ENCODE peak calls at places on chromosomes 6 and 20, in five cellular contexts. N is upper lobe of right lung, O is left ventricle myocardium inferior, M is DND-41, F is SK-N-SH. J is an unnamed sample.
A peak's percentile ranks its signal among the peaks of the same experiment; 100 is the strongest.

GRCh38 chr6:155645328-155645727 is 189.7 kb upstream of the NOX3 start:
- DNase-seq in N (no peak), O (no peak), M (no peak), F (no peak), J (no peak)

GRCh38 chr6:53960311-53960710 is 150.9 kb upstream of the MLIP start:
- DNase-seq in N (no peak), O (no peak), M (no peak), F (no peak), J (no peak)

GRCh38 chr6:32113386-32114352 is 4.5 kb upstream of the TNXB start:
- DNase-seq in N (peak; percentile 79), O (peak; percentile 86), M (no peak), F (peak; percentile 53), J (no peak)

GRCh38 chr6:111238464-111239119 is 151.3 kb downstream of the SLC16A10 start:
- DNase-seq in N (no peak), O (no peak), M (no peak), F (no peak), J (no peak)

GRCh38 chr6:148492654-148493290 is 150.1 kb downstream of the SASH1 start:
- DNase-seq in N (no peak), O (no peak), M (no peak), F (no peak), J (no peak)

GRCh38 chr6:1986454-1987243 is 258.8 kb downstream of the GMDS start:
- DNase-seq in N (no peak), O (no peak), M (no peak), F (no peak), J (no peak)

GRCh38 chr20:19697415-19697814 is 60.6 kb upstream of the RIN2 start:
- DNase-seq in N (no peak), O (no peak), M (no peak), F (no peak), J (no peak)

GRCh38 chr20:63908008-63908682 is 13.2 kb downstream of the DNAJC5 start:
- DNase-seq in N (no peak), O (no peak), M (no peak), F (no peak), J (no peak)

GRCh38 chr6:144305567-144305966 is 20.4 kb downstream of the UTRN start:
- DNase-seq in N (no peak), O (no peak), M (no peak), F (no peak), J (no peak)

GRCh38 chr6:149221774-149222070 is 95.8 kb upstream of the TAB2 start:
- DNase-seq in N (no peak), O (no peak), M (no peak), F (no peak), J (no peak)

GRCh38 chr20:62205618-62206387 is 14.3 kb downstream of the HRH3 start:
- DNase-seq in N (no peak), O (no peak), M (no peak), F (no peak), J (no peak)

GRCh38 chr6:34595332-34596090 is 39.4 kb upstream of the SPDEF start:
- DNase-seq in N (no peak), O (no peak), M (no peak), F (no peak), J (no peak)

GRCh38 chr20:61628901-61629300 is 376.8 kb downstream of the CDH4 start:
- DNase-seq in N (no peak), O (no peak), M (no peak), F (peak; percentile 71), J (no peak)

GRCh38 chr6:17497701-17498100 is 102.4 kb upstream of the FAM8A1 start:
- DNase-seq in N (no peak), O (no peak), M (no peak), F (no peak), J (no peak)

GRCh38 chr6:148273962-148274752 is 68.5 kb upstream of the SASH1 start:
- DNase-seq in N (no peak), O (no peak), M (no peak), F (no peak), J (no peak)

GRCh38 chr6:14440891-14441358 is 323.4 kb downstream of the CD83 start:
- DNase-seq in N (no peak), O (no peak), M (no peak), F (no peak), J (no peak)

GRCh38 chr6:17907467-17908229 is 79.8 kb downstream of the KIF13A start:
- DNase-seq in N (peak; percentile 69), O (peak; percentile 46), M (no peak), F (no peak), J (no peak)

GRCh38 chr20:34074101-34074760 is 37.8 kb downstream of the EIF2S2 start:
- DNase-seq in N (no peak), O (no peak), M (no peak), F (no peak), J (no peak)

GRCh38 chr6:11217360-11218076 is 14.9 kb downstream of the NEDD9 start:
- DNase-seq in N (no peak), O (no peak), M (no peak), F (no peak), J (no peak)

DNA sequence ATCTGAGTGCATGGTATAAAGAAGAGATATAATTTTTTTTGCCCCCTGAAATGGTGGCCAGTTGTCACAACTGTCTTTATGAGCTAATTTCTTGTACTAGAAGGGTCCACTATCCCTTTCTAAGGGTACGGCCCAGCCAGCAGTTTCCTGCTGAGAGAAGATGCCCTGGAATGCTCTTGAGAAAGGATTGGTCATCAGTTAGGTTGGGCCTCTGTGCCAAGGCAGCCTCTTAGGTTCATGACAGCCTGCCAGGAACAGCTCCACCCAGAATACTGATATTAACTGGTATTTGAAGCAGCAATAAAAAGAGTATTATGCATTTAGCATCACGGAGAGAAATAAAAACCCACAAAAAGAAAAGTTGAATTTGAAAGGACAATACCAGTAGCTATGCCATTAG is 9.0 kb upstream of the HINT3 start:
- DNase-seq in N (peak; percentile 74), O (no peak), M (no peak), F (no peak), J (no peak)
- H3K4me1 ChIP-seq in N (peaks cover 35% of the 10 kb centered on the region), O (peaks cover 24% of the 10 kb centered on the region), M (no peaks in the 10 kb centered on the region), F (peaks cover 8% of the 10 kb centered on the region), J (no peaks in the 10 kb centered on the region)

DNA sequence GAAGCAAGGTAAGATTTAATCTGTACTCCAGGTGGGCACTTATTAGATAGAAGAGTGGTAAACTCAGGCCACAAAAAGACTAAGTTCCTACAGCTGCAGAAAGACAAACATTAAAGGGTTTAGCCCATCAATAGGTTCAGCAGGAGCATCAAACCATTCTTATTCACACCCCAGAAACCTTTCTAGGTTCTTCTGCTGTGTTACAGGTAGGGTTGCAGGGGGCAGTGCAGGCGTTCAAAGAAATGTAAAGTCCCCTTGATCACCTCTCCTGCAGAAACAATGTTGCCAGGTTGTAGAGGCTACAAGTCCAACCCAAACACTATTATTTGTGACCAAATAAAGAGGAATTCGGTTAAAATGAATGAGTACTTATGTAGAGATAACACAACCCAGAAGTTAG is 31.8 kb downstream of the PHACTR1 start:
- DNase-seq in N (no peak), O (no peak), M (no peak), F (no peak), J (no peak)
- H3K4me3 ChIP-seq in N (no peak overlapping the region), O (no peak overlapping the region), M (no peak overlapping the region), F (no peak overlapping the region), J (no peak overlapping the region)

GRCh38 chr6:30102701-30103629 is 9.9 kb downstream of the TRIM31 start:
- DNase-seq in N (peak; percentile 88), O (peak; percentile 85), M (peak; percentile 81), F (peak; percentile 84), J (peak; percentile 84)

GRCh38 chr6:30101423-30101938 is 11.4 kb downstream of the TRIM31 start:
- DNase-seq in N (no peak), O (no peak), M (no peak), F (peak; percentile 36), J (peak; percentile 18)

GRCh38 chr6:30100585-30101422 is 12.1 kb downstream of the TRIM31 start:
- DNase-seq in N (peak; percentile 84), O (peak; percentile 19), M (no peak), F (peak; percentile 45), J (no peak)

GRCh38 chr6:30103630-30104179 is 9.2 kb downstream of the TRIM31 start:
- DNase-seq in N (no peak), O (no peak), M (no peak), F (no peak), J (no peak)

DNA sequence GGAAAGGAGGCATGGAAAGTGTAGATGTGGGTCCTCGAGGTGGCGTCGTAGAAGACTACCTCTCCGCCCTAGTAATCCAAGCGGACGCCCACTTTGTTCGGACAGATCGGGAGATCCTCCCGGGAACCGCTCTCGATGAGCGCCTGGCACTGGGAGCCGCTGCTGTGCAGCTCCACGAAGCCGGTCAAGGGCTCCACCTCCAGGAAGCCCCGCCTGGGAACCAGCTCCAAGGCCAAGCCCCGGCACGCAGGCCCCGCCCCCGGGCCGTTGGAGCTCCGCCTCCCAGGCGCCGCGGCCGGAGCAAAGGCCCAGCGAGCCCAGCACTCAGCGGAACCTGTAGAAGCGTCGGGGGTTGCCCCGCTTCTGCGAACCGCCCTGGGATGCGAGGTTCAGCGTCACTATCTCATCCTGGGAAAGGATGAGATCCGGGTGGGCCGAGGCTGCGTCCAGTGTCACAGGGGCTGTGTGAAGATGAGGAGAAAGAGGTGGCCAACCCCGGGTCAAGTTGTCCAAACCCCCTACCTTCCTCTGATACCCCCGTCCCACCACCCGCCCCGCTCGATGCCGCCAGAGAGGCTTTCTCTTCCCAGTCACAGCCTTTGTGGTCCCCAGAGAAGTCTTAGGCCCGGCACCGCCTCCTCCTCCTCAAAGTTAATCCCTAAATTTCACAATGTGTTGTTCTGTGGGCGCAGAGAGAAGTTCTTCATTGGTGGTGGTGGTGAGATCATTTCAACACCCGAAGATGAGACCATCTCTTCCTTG is 10.8 kb downstream of the TRIM31 start:
- DNase-seq in N (peak; percentile 96), O (peak; percentile 93), M (no peak), F (peak; percentile 89), J (peak; percentile 65)
- H3K27ac ChIP-seq in N (peak overlapping the region; percentile 51), O (peak overlapping the region; percentile 76), M (no peak overlapping the region), F (no peak overlapping the region), J (peak overlapping the region; percentile 18)

DNA sequence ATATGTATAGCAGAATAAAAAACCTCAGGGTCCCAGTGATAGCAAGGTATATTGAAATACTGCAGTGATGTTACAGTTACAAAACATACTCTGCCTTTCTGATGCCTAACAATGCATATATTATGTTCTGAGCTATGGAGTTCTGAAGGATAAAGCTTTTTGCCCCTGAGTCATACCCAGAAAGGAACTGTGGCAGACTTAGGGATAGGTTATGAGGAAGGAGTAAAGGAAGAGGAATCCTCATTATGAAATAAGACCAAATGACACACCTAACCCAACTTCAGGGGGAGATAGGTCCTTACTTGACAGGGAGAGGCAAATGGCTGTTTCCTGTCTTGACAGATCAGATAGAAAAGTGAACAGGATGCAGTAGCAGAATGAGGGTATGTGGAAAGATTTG is 940.6 kb upstream of the FLRT3 start:
- DNase-seq in N (no peak), O (no peak), M (no peak), F (no peak), J (no peak)
- H3K4me1 ChIP-seq in N (no peaks in the 10 kb centered on the region), O (no peaks in the 10 kb centered on the region), M (no peaks in the 10 kb centered on the region), F (no peaks in the 10 kb centered on the region), J (no peaks in the 10 kb centered on the region)

GRCh38 chr6:122696079-122696478 is 83.4 kb upstream of the FABP7 start:
- DNase-seq in N (no peak), O (no peak), M (no peak), F (no peak), J (no peak)
- H3K4me3 ChIP-seq in N (no peak overlapping the region), O (no peak overlapping the region), M (no peak overlapping the region), F (no peak overlapping the region), J (no peak overlapping the region)